ENCODE peak calls at places on chromosomes 3 and 15, in six cellular contexts. W, Y, A, V, N and E are unnamed samples.
A peak's percentile ranks its signal among the peaks of the same experiment; 100 is the strongest.

GRCh38 chr3:152688313-152688712 is 146.6 kb upstream of the P2RY1 start:
- DNase-seq in N (no peak), Y (no peak), A (no peak), V (no peak), W (no peak), E (no peak)

GRCh38 chr3:102353804-102354203 is 81.0 kb upstream of the ZPLD1 start:
- DNase-seq in A (no peak), Y (no peak), N (no peak), W (no peak), V (no peak), E (no peak)

GRCh38 chr3:188196232-188196990 is 42.5 kb downstream of the LPP start:
- DNase-seq in V (no peak), N (no peak), W (no peak), Y (no peak), A (no peak), E (no peak)

GRCh38 chr3:48077835-48078234 is 61.6 kb upstream of the MAP4 start:
- DNase-seq in W (no peak), Y (no peak), N (no peak), A (no peak), V (no peak), E (no peak)

GRCh38 chr3:63948995-63949394 is 36.8 kb upstream of the SCAANT1 start:
- DNase-seq in Y (no peak), A (no peak), N (no peak), V (no peak), W (no peak), E (no peak)

GRCh38 chr3:107598926-107599754 is 76.4 kb downstream of the BBX start:
- DNase-seq in W (no peak), N (peak; percentile 31), Y (peak; percentile 22), V (peak; percentile 65), A (peak; percentile 74), E (no peak)

GRCh38 chr3:60759439-60759838 is 491.8 kb downstream of the FHIT start:
- DNase-seq in N (no peak), A (no peak), Y (no peak), W (no peak), V (no peak), E (no peak)

GRCh38 chr3:144187531-144188230 is 216.1 kb downstream of the DIPK2A start:
- DNase-seq in A (no peak), V (no peak), N (no peak), W (no peak), Y (no peak), E (no peak)

GRCh38 chr3:85360742-85361387 is 402.1 kb downstream of the CADM2 start:
- DNase-seq in W (peak; percentile 35), N (no peak), V (no peak), Y (no peak), A (peak; percentile 74), E (no peak)

GRCh38 chr3:14234197-14235002 is 55.8 kb downstream of the LSM3 start:
- DNase-seq in W (no peak), V (no peak), Y (peak; percentile 31), N (no peak), A (peak; percentile 57), E (no peak)

GRCh38 chr3:73351423-73352071 is 273.2 kb downstream of the PDZRN3 start:
- DNase-seq in V (no peak), W (no peak), Y (peak; percentile 54), N (no peak), A (no peak), E (no peak)

GRCh38 chr15:57015360-57015759 is 96.9 kb downstream of the TCF12 start:
- DNase-seq in W (no peak), V (no peak), A (no peak), N (no peak), Y (no peak), E (no peak)

GRCh38 chr15:90934256-90934948 is 683 bp upstream of the UNC45A start:
- DNase-seq in W (peak; percentile 77), A (peak; percentile 92), N (peak; percentile 85), Y (peak; percentile 82), V (peak; percentile 95), E (peak; percentile 81)
- TF ChIP-seq CTCF in W (peak; percentile 87), A (peak; percentile 88), N (peak; percentile 92), Y (peak; percentile 79), V (peak; percentile 89), E (peak; percentile 93)

GRCh38 chr3:123375014-123375940 is 73.6 kb downstream of the ADCY5 start:
- DNase-seq in Y (no peak), V (no peak), N (no peak), A (peak; percentile 23), W (no peak), E (no peak)
- TF ChIP-seq CTCF in Y (no peak), V (no peak), N (no peak), A (no peak), W (no peak), E (peak; percentile 32)

DNA sequence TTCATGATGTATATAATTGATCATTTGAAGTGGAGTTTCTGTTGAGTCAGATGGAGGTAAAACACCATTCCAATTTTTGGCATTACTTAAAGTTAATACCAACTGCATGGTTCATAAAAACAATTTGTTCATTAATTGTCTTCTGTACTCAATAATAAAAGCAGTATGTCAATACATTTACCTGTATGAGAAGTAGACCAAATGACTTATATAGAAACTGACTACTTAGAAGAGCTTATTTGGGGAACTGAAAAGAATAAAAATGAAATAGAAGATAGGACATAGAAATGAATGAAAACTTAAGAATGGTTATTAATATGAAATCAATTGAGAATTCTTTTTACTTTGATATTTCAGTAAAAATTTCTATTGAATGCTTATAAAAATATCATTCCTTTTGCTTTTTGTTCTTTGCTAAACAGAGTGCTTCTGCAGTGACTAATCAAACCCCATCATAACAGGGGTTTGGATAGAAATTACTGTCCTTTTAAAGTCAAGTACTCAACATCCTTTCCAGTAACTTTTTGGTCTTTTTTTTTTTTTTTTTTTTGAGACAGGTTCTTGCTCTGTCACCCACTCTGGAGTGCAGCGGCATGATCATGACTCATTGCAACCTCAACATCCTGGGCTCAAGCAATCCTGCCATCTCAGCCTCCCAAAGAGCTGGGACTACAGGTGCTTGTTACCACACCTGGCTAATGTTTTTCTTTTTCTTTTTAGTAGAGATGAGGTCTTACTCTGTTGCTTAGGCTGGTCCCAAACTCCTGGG is 6.5 kb upstream of the CRYBG3 start:
- DNase-seq in W (no peak), N (no peak), V (no peak), A (no peak), Y (no peak), E (no peak)
- TF ChIP-seq CTCF in W (no peak), N (no peak), V (no peak), A (no peak), Y (no peak), E (no peak)

DNA sequence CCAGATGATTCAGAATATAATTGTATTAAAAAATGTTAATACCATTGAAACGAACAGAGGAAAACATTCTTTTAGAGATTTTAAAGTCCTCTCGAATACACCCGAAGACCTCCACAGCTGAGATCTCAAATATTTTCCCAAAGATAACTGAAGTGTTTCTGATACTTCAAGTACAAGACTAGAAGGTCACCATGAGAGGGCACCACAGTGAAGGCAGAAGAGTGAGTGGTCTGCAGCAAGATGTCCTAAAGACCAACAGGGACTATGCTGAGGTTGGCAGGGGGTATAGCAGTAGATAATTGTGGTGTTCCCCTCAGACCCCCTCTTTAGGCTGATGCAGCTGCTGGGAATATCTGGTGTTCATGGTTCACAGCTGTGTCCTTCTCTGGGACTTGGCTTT is 156.5 kb downstream of the PDCD6IP start:
- DNase-seq in Y (no peak), W (no peak), V (no peak), A (no peak), N (no peak), E (no peak)
- TF ChIP-seq CTCF in Y (no peak), W (peak; percentile 27), V (no peak), A (no peak), N (no peak), E (no peak)

GRCh38 chr3:195271859-195272243 is 892 bp upstream of the XXYLT1 start:
- DNase-seq in N (no peak), A (no peak), V (no peak), Y (no peak), W (no peak), E (no peak)
- TF ChIP-seq CTCF in N (peak; percentile 5), A (no peak), V (no peak), Y (no peak), W (peak; percentile 1), E (no peak)

DNA sequence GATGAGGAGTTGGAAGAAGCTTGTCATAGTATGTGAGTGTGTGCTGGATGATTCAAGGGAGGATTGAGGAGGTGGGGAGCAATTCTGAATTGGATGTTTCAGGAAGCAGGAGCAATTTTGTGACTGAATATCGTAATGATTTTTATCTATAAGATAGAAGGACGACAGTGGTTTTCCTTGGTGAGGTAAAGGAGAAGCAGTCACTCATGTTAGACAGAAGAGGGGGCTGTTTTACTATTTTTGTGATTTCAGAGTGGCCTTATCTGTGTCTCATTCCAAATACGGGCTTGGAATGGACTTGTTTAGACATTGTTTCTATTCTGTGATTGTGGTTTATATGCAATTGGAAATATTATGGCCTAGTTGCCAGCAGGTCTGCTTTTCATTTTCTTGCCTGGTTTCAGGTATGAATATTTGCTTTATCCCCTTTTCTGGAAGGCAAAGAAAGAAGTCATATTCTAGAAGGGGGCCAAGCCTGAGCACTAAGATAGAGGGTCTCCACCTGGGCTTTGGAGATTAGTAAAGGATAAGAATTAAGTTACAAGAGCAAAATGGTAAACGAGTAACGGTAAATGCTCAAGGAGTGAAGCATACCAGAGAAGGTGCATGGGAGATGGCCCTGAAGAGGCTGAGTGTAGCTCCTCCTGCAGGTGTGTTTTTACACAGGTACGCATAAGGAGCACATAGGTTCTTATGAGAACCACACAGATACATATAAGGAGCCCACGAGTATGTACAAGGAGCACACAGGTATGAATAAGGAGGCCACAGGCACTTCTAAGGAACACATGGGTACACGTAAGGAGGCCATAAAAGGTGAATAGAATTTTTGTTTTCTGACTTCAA is 124.6 kb upstream of the KCNAB1 start:
- DNase-seq in A (peak; percentile 58), W (no peak), N (no peak), Y (no peak), V (no peak), E (peak; percentile 26)
- TF ChIP-seq CTCF in A (peak; percentile 72), W (peak; percentile 66), N (peak; percentile 7), Y (peak; percentile 42), V (peak; percentile 25), E (peak; percentile 40)

GRCh38 chr15:66085128-66085527 is 168.4 kb downstream of the MEGF11 start:
- DNase-seq in N (peak; percentile 4), V (no peak), W (no peak), A (no peak), Y (no peak), E (no peak)
- TF ChIP-seq CTCF in N (no peak), V (no peak), W (no peak), A (peak; percentile 5), Y (no peak), E (no peak)

GRCh38 chr3:169390310-169390731 is 273.2 kb downstream of the MECOM start:
- DNase-seq in W (no peak), V (no peak), Y (no peak), A (peak; percentile 17), N (no peak), E (no peak)
- TF ChIP-seq CTCF in W (peak; percentile 15), V (no peak), Y (no peak), A (peak; percentile 23), N (no peak), E (peak; percentile 16)

GRCh38 chr3:134525293-134525692 is 39.4 kb downstream of the CEP63 start:
- DNase-seq in V (no peak), A (no peak), W (no peak), N (no peak), Y (no peak), E (no peak)
- TF ChIP-seq CTCF in V (no peak), A (no peak), W (no peak), N (no peak), Y (no peak), E (no peak)

GRCh38 chr3:128784228-128784627 is 58.2 kb downstream of the RAB7A start:
- DNase-seq in N (peak; percentile 62), V (peak; percentile 75), Y (no peak), A (peak; percentile 39), W (peak; percentile 28), E (no peak)
- TF ChIP-seq CTCF in N (peak; percentile 48), V (no peak), Y (no peak), A (peak; percentile 36), W (peak; percentile 55), E (peak; percentile 55)